ENCODE peak calls at places on chromosomes 11 and 22, in seven cellular contexts. O, J, H, S, Q, E and B are unnamed samples. For H3K9me3 and H3K4me1, the result is how much of the 10 kb centered on the place peaks cover.

GRCh38 chr11:93059074-93059957 is 89.9 kb downstream of the MTNR1B start:
- DNase-seq in Q (no peak), O (no peak), E (no peak), J (no peak), H (no peak), S (peak), B (no peak)

GRCh38 chr11:93512965-93513667 is 30.1 kb downstream of the SMCO4 start:
- DNase-seq in H (no peak), S (no peak), E (no peak), J (no peak), O (no peak), Q (no peak), B (no peak)

GRCh38 chr11:117384045-117384444 is 56.4 kb downstream of the CEP164 start:
- DNase-seq in S (peak), Q (no peak), E (no peak), J (no peak), O (no peak), H (peak), B (no peak)

GRCh38 chr11:267491-267994 is 10.7 kb upstream of the NLRP6 start:
- DNase-seq in H (peak), O (no peak), E (peak), Q (peak), J (peak), S (no peak), B (peak)

GRCh38 chr22:32723632-32724031 is 77.9 kb upstream of the TIMP3 start:
- DNase-seq in H (no peak), S (peak), J (no peak), O (no peak), Q (peak), E (peak), B (no peak)

GRCh38 chr11:46239801-46240061 is 37.7 kb upstream of the CREB3L1 start:
- DNase-seq in H (no peak), E (no peak), O (no peak), S (peak), J (no peak), Q (no peak), B (no peak)

GRCh38 chr11:71286701-71287643 is 34.6 kb upstream of the SHANK2 start:
- DNase-seq in E (no peak), O (no peak), H (no peak), S (peak), Q (peak), J (no peak), B (peak)

GRCh38 chr11:12158926-12159325 is 48.5 kb downstream of the MICAL2 start:
- DNase-seq in E (no peak), H (no peak), S (peak), Q (no peak), J (no peak), O (no peak), B (peak)

GRCh38 chr11:33687733-33688479 is 12.7 kb downstream of the C11orf91 start:
- DNase-seq in H (peak), O (peak), J (no peak), E (no peak), Q (no peak), S (peak), B (peak)

GRCh38 chr11:111474432-111474831 is 37.8 kb downstream of the BTG4 start:
- DNase-seq in O (no peak), J (no peak), H (no peak), Q (no peak), S (no peak), E (no peak), B (no peak)

GRCh38 chr11:47464479-47464878 is 15.5 kb upstream of the RAPSN start:
- DNase-seq in O (no peak), E (no peak), J (no peak), S (no peak), Q (peak), H (no peak), B (peak)

GRCh38 chr11:35237860-35238715 is 99.1 kb downstream of the CD44 start:
- DNase-seq in O (peak), E (no peak), J (peak), S (peak), H (no peak), Q (no peak), B (peak)

GRCh38 chr11:119754199-119754598 is 25.2 kb upstream of the NECTIN1 start:
- DNase-seq in O (no peak), Q (no peak), H (no peak), E (no peak), S (no peak), J (no peak), B (no peak)

GRCh38 chr11:75270896-75271415 is 30.4 kb downstream of the TPBGL start:
- DNase-seq in E (peak), Q (peak), S (no peak), J (no peak), O (no peak), H (peak), B (peak)

GRCh38 chr11:126163074-126163700 is 48.3 kb downstream of the RPUSD4 start:
- DNase-seq in J (no peak), Q (no peak), H (no peak), S (peak), O (no peak), E (no peak), B (peak)

GRCh38 chr11:601573-602245 is 14.0 kb downstream of the IRF7 start:
- DNase-seq in Q (no peak), E (no peak), H (no peak), S (no peak), J (no peak), O (no peak), B (no peak)

GRCh38 chr11:82978422-82979099 is 77.0 kb downstream of the DDIAS start:
- DNase-seq in H (no peak), S (peak), J (no peak), E (no peak), Q (no peak), O (no peak), B (no peak)

GRCh38 chr11:3686751-3687150 is 15.6 kb upstream of the CHRNA10 start:
- DNase-seq in J (no peak), S (no peak), Q (no peak), O (no peak), E (no peak), H (no peak), B (no peak)

GRCh38 chr11:86798988-86799387 is 1.4 kb upstream of the PRSS23 start:
- DNase-seq in H (no peak), E (no peak), J (no peak), Q (no peak), S (peak), O (no peak), B (no peak)

GRCh38 chr22:32378703-32379272 is 21.1 kb downstream of the RFPL3 start:
- DNase-seq in H (peak), S (peak), O (peak), Q (no peak), J (no peak), E (no peak), B (peak)

GRCh38 chr22:37753746-37754145 is 54.0 kb upstream of the GCAT start:
- DNase-seq in S (no peak), H (no peak), O (no peak), J (no peak), E (peak), Q (no peak), B (no peak)

GRCh38 chr11:95715777-95716241 is 73.8 kb downstream of the FAM76B start:
- DNase-seq in S (peak), Q (no peak), H (no peak), E (no peak), J (no peak), O (no peak), B (no peak)

GRCh38 chr11:90532125-90532524 is 309.3 kb upstream of the CHORDC1 start:
- DNase-seq in J (no peak), O (no peak), E (no peak), S (no peak), H (no peak), Q (no peak), B (peak)

GRCh38 chr11:109423114-109423859 is 1.3 kb downstream of the C11orf87 start:
- DNase-seq in Q (peak), J (no peak), E (no peak), O (peak), S (peak), H (no peak), B (peak)

GRCh38 chr22:22099833-22100812 is 117.5 kb upstream of the TOP3B start:
- DNase-seq in H (no peak), E (no peak), J (no peak), O (no peak), S (peak), Q (no peak), B (peak)

GRCh38 chr22:30260276-30260675 is 6.4 kb downstream of the OSM start:
- DNase-seq in H (no peak), J (no peak), S (no peak), E (no peak), Q (no peak), O (no peak), B (no peak)

GRCh38 chr22:42649261-42650056 is at the start of gene CYB5R3:
- DNase-seq in S (peak), H (peak), E (peak), Q (peak), O (peak), J (peak), B (peak)

GRCh38 chr11:34791725-34792124 is 124.5 kb downstream of the APIP start:
- DNase-seq in H (no peak), E (no peak), S (no peak), J (no peak), Q (no peak), O (no peak), B (no peak)

DNA sequence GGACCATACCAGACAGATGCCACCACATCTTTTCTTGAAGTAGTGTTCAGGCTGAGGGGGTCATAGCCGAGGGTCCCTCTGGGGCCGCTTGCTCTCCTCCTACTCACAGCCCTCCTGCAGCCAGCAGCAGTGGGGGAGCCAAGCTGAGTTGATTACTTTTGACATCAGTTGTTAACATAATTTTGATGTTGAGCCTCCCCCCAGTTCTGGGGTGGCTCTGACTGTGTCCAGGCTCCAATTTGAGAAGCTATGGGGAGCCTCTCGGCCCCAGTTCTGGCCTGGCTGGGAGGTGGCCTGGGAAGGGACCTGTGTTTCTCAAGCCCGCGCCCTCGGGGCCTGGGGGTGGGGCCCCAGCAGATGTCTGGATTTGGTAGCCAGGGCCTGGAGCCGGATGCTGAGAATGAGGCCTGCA is 48.0 kb downstream of the KCNQ1OT1 start:
- DNase-seq in S (no peak), Q (peak), E (peak), H (no peak), O (no peak), J (no peak), B (no peak)
- H3K9me3 ChIP-seq in S (under half), Q (under half), E (half or more), H (half or more), O (half or more), J (under half), B (half or more)

GRCh38 chr11:43736502-43737193 is 56.1 kb downstream of the HSD17B12 start:
- DNase-seq in E (no peak), O (no peak), S (peak), H (no peak), Q (no peak), J (no peak), B (no peak)
- H3K4me3 ChIP-seq in E (peak), O (no peak), S (peak), H (no peak), Q (no peak), J (no peak), B (no peak)

GRCh38 chr11:9738700-9739099 is 74.8 kb downstream of the SWAP70 start:
- DNase-seq in Q (no peak), S (no peak), O (no peak), E (no peak), J (no peak), H (no peak), B (no peak)
- H3K4me1 ChIP-seq in Q (under half), S (under half), O (under half), E (under half), J (under half), H (half or more), B (under half)

DNA sequence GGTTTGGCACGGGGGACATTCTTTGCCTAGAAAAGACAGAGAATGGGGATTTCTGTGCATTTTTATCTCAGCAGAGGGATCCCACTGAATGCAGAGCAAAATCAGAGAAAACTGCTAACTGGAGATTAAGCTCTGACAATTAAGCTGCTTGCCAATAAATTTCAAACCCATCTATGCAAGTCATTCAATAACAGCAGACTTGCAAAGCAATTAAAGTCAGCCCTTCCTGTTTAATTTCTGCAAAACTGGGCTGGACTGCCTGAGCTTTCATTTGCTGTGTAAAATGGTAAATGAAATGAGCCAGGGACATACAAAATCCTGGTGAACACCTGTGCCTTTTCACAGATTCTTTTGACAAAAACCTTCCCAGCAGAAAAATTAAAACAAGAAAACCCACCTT is 1273.9 kb upstream of the CNTN5 start:
- DNase-seq in Q (no peak), J (no peak), H (no peak), E (no peak), S (no peak), O (no peak), B (no peak)
- H3K9me3 ChIP-seq in Q (under half), J (under half), H (under half), E (under half), S (under half), O (under half), B (under half)

GRCh38 chr22:46669201-46669600 is 49.0 kb downstream of the GRAMD4 start:
- DNase-seq in Q (no peak), S (no peak), J (no peak), H (no peak), E (no peak), O (no peak), B (no peak)
- H3K4me3 ChIP-seq in Q (no peak), S (no peak), J (no peak), H (no peak), E (no peak), O (no peak), B (no peak)

GRCh38 chr11:61598886-61599868 is 18.3 kb upstream of the SYT7 start:
- DNase-seq in H (no peak), O (peak), J (no peak), Q (no peak), E (peak), S (peak), B (peak)
- H3K4me1 ChIP-seq in H (under half), O (under half), J (under half), Q (under half), E (half or more), S (under half), B (under half)

DNA sequence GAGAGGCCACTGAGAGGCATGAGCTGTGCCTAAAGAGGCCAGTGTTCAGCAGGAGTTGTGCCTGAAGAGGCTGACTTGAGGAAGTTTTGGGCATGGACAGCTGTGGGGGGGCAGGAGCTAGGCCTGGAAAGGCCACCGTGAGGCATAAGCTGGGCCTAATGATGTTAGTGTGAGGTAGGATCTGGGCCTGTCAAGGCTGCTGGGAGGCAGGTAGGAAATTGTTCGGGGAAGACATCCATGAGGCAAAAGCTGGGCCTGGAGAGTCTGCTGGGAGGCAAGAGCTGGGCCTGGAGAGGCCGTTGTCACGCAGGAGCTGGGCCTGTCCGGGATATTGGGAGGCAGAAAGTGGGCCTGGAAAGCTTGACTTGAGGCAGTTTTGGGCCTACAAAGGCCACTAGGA is 44.9 kb downstream of the OR4C45 start:
- DNase-seq in H (no peak), Q (no peak), J (no peak), O (no peak), S (no peak), E (no peak), B (no peak)
- H3K9me3 ChIP-seq in H (under half), Q (under half), J (under half), O (half or more), S (under half), E (under half), B (half or more)

DNA sequence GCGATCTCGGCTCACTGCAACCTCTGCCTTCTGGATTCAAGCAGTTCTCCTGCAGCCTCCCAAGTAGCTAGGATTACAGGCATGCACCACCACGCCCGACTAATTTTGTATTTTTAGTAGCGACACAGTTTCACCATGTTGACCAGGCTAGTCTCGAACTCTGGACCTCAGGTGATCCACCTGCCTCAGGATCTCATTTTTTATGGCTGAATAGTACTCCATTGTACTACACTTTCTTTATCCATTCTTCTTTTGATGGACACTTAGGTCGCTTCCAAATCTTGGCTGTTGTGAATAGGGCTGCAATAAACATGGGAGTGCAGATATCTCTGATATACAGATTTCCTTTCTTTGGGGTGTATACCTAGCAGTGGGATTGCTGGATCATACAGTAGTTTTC is 20.8 kb downstream of the XRCC6 start:
- DNase-seq in E (no peak), H (no peak), J (no peak), O (no peak), Q (no peak), S (no peak), B (no peak)
- H3K4me3 ChIP-seq in E (no peak), H (no peak), J (no peak), O (no peak), Q (no peak), S (no peak), B (no peak)

GRCh38 chr22:17087176-17088131 is 2.7 kb downstream of the IL17RA start:
- DNase-seq in H (no peak), Q (peak), E (no peak), S (peak), J (peak), O (no peak), B (peak)
- H3K4me1 ChIP-seq in H (under half), Q (under half), E (under half), S (under half), J (half or more), O (under half), B (under half)

GRCh38 chr22:49205401-49205800 is 622.3 kb downstream of the BRD1 start:
- DNase-seq in E (no peak), J (no peak), H (no peak), S (no peak), O (peak), Q (no peak), B (no peak)
- H3K9me3 ChIP-seq in E (under half), J (under half), H (under half), S (under half), O (under half), Q (under half), B (under half)